ENCODE peak calls at places on chromosome 22, in seven cellular contexts. B is neuronal stem cell, T is HepG2, W is thyroid gland, Z is neural progenitor cell, O is ovary, R is PC-3. X is an unnamed sample. For H3K36me3 and H3K4me1, the result is how much of the 10 kb centered on the place peaks cover.

GRCh38 chr22:35552186-35552842 is 11.7 kb downstream of the RASD2 start:
- DNase-seq in B (peak), T (peak), W (peak), Z (peak), O (peak), R (peak), X (no peak)

GRCh38 chr22:48872271-48873260 is 955.1 kb downstream of the BRD1 start:
- DNase-seq in B (no peak), T (no peak), W (no peak), Z (no peak), O (no peak), R (no peak), X (no peak)

GRCh38 chr22:32587449-32587848 is 112.8 kb downstream of the FBXO7 start:
- DNase-seq in B (no peak), T (no peak), W (no peak), Z (no peak), O (peak), R (peak), X (no peak)

GRCh38 chr22:25572708-25573161 is 8.3 kb downstream of the GRK3 start:
- DNase-seq in B (no peak), T (no peak), W (no peak), Z (no peak), O (no peak), R (no peak), X (no peak)

GRCh38 chr22:46087816-46088277 is 62.5 kb upstream of the PPARA start:
- DNase-seq in B (no peak), T (no peak), W (peak), Z (peak), O (peak), R (no peak), X (peak)

GRCh38 chr22:22037740-22038139 is 55.2 kb upstream of the TOP3B start:
- DNase-seq in B (peak), T (peak), W (no peak), Z (peak), O (no peak), R (peak), X (no peak)

GRCh38 chr22:28002181-28002700 is 83.2 kb upstream of the PITPNB start:
- DNase-seq in B (no peak), T (no peak), W (no peak), Z (no peak), O (no peak), R (no peak), X (no peak)

GRCh38 chr22:26713823-26714449 is 56.5 kb downstream of the MIAT start:
- DNase-seq in B (no peak), T (peak), W (no peak), Z (no peak), O (no peak), R (no peak), X (no peak)

GRCh38 chr22:25347752-25348102 is 128.3 kb downstream of the CRYBB2 start:
- DNase-seq in B (no peak), T (no peak), W (no peak), Z (no peak), O (no peak), R (no peak), X (no peak)

GRCh38 chr22:48234011-48234410 is 1471.6 kb downstream of the TBC1D22A start:
- DNase-seq in B (no peak), T (no peak), W (no peak), Z (no peak), O (no peak), R (peak), X (no peak)

GRCh38 chr22:25027959-25028840 is 75.7 kb downstream of the KIAA1671 start:
- DNase-seq in B (peak), T (no peak), W (no peak), Z (peak), O (peak), R (peak), X (peak)

GRCh38 chr22:47012589-47013365 is 250.3 kb downstream of the TBC1D22A start:
- DNase-seq in B (no peak), T (peak), W (no peak), Z (no peak), O (peak), R (peak), X (peak)

GRCh38 chr22:26617251-26618199 is at the start of gene CRYBB1:
- DNase-seq in B (peak), T (no peak), W (peak), Z (peak), O (no peak), R (no peak), X (no peak)

GRCh38 chr22:44144046-44144569 is 36.6 kb upstream of the PARVG start:
- DNase-seq in B (no peak), T (no peak), W (no peak), Z (no peak), O (no peak), R (no peak), X (no peak)

GRCh38 chr22:40406063-40406890 is 35.9 kb downstream of the SGSM3 start:
- DNase-seq in B (no peak), T (no peak), W (no peak), Z (no peak), O (no peak), R (no peak), X (no peak)

GRCh38 chr22:40408718-40409612 is 38.6 kb downstream of the SGSM3 start:
- DNase-seq in B (no peak), T (no peak), W (no peak), Z (no peak), O (no peak), R (no peak), X (no peak)

GRCh38 chr22:40407021-40407761 is 36.8 kb downstream of the SGSM3 start:
- DNase-seq in B (no peak), T (no peak), W (no peak), Z (no peak), O (no peak), R (no peak), X (no peak)

GRCh38 chr22:40409613-40410113 is 39.3 kb downstream of the SGSM3 start:
- DNase-seq in B (no peak), T (no peak), W (no peak), Z (no peak), O (no peak), R (no peak), X (no peak)

GRCh38 chr22:40407831-40408717 is 37.7 kb downstream of the SGSM3 start:
- DNase-seq in B (no peak), T (no peak), W (no peak), Z (no peak), O (no peak), R (no peak), X (no peak)
- H3K36me3 ChIP-seq in B (under half), T (under half), W (half or more), Z (under half), O (under half), R (under half), X (under half)

GRCh38 chr22:29380856-29381255 is 7.5 kb downstream of the AP1B1 start:
- DNase-seq in B (no peak), T (no peak), W (no peak), Z (no peak), O (no peak), R (no peak), X (no peak)
- H3K4me1 ChIP-seq in B (under half), T (under half), W (under half), Z (under half), O (under half), R (half or more), X (half or more)

GRCh38 chr22:19456541-19456940 is 9.0 kb upstream of the C22orf39 start:
- DNase-seq in B (no peak), T (no peak), W (no peak), Z (no peak), O (no peak), R (no peak), X (no peak)

GRCh38 chr22:19455585-19456370 is 8.3 kb upstream of the C22orf39 start:
- DNase-seq in B (no peak), T (no peak), W (no peak), Z (no peak), O (no peak), R (no peak), X (no peak)

GRCh38 chr22:19455033-19455432 is 7.5 kb upstream of the C22orf39 start:
- DNase-seq in B (no peak), T (no peak), W (no peak), Z (no peak), O (no peak), R (no peak), X (no peak)

GRCh38 chr22:19453718-19454117 is 6.2 kb upstream of the C22orf39 start:
- DNase-seq in B (no peak), T (no peak), W (no peak), Z (no peak), O (peak), R (no peak), X (no peak)

DNA sequence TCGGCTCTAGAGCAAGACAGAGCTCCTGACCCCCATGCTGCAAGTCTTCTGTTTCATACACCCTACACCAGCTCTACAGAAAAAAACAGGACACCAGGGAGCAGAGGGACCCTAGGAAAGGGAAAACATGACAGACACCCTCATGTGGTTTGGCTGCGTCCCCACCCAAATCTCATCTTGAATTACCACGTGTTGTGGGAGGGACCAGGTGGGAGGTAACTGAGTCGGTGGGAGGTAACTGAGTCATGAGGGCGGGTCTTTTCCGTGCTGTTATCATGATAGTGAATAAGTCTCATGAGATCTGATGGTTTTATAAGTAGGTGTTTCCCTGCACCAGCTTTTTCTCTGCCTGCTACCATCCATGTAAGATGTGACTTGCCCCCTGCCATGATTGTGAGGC is 6.6 kb upstream of the C22orf39 start:
- DNase-seq in B (no peak), T (no peak), W (no peak), Z (no peak), O (peak), R (no peak), X (no peak)
- H3K36me3 ChIP-seq in B (under half), T (half or more), W (half or more), Z (under half), O (under half), R (under half), X (under half)

GRCh38 chr22:37294747-37295146 is 12.4 kb downstream of the CYTH4 start:
- DNase-seq in B (no peak), T (no peak), W (no peak), Z (no peak), O (no peak), R (no peak), X (no peak)

GRCh38 chr22:37291559-37292298 is 9.4 kb downstream of the CYTH4 start:
- DNase-seq in B (no peak), T (no peak), W (no peak), Z (no peak), O (no peak), R (no peak), X (no peak)

GRCh38 chr22:37293172-37293571 is 10.9 kb downstream of the CYTH4 start:
- DNase-seq in B (no peak), T (no peak), W (no peak), Z (no peak), O (no peak), R (no peak), X (no peak)

GRCh38 chr22:37290737-37291136 is 8.4 kb downstream of the CYTH4 start:
- DNase-seq in B (no peak), T (no peak), W (no peak), Z (no peak), O (no peak), R (peak), X (no peak)

DNA sequence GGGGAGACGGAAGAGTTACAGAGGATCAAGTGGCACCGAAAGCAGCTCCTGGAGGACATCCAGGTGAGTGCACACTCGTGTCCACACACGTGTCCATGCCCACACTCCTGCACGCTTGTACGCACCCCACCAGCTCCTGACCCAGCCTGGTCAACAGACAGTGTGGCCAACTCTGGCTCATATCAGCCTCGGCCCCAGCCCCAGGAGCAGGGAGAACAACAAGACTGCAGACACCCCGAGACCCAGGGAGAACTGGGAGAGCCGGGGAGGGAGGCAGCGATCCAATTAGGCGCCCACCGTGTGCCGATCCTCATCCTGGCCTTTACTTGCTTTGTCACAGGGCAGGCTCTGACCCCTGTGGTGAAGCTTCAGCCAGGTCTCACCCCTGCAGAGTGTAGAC is 10.3 kb downstream of the CYTH4 start:
- DNase-seq in B (no peak), T (no peak), W (no peak), Z (no peak), O (no peak), R (no peak), X (no peak)
- H3K4me1 ChIP-seq in B (under half), T (under half), W (under half), Z (under half), O (under half), R (under half), X (under half)

GRCh38 chr22:39474351-39474991 is 17.7 kb downstream of the MGAT3 start:
- DNase-seq in B (no peak), T (no peak), W (no peak), Z (no peak), O (no peak), R (no peak), X (peak)

GRCh38 chr22:39473856-39474255 is 17.0 kb downstream of the MGAT3 start:
- DNase-seq in B (no peak), T (no peak), W (no peak), Z (no peak), O (no peak), R (no peak), X (no peak)

GRCh38 chr22:39471421-39472141 is 14.8 kb downstream of the MGAT3 start:
- DNase-seq in B (no peak), T (no peak), W (no peak), Z (peak), O (no peak), R (no peak), X (peak)

GRCh38 chr22:39470462-39471335 is 13.9 kb downstream of the MGAT3 start:
- DNase-seq in B (no peak), T (peak), W (no peak), Z (peak), O (no peak), R (no peak), X (peak)

GRCh38 chr22:39472570-39473556 is 16.1 kb downstream of the MGAT3 start:
- DNase-seq in B (no peak), T (no peak), W (peak), Z (no peak), O (no peak), R (no peak), X (peak)
- H3K36me3 ChIP-seq in B (under half), T (under half), W (under half), Z (under half), O (under half), R (under half), X (under half)

GRCh38 chr22:37371491-37371890 is 55.8 kb downstream of the ELFN2 start:
- DNase-seq in B (no peak), T (no peak), W (no peak), Z (no peak), O (no peak), R (no peak), X (no peak)

GRCh38 chr22:37368058-37368457 is 59.2 kb downstream of the ELFN2 start:
- DNase-seq in B (no peak), T (no peak), W (no peak), Z (peak), O (no peak), R (peak), X (no peak)

GRCh38 chr22:37369536-37369935 is 57.7 kb downstream of the ELFN2 start:
- DNase-seq in B (no peak), T (no peak), W (no peak), Z (no peak), O (no peak), R (no peak), X (no peak)

GRCh38 chr22:37371911-37372310 is 55.4 kb downstream of the ELFN2 start:
- DNase-seq in B (no peak), T (no peak), W (no peak), Z (no peak), O (no peak), R (peak), X (no peak)

GRCh38 chr22:37370306-37370979 is 56.8 kb downstream of the ELFN2 start:
- DNase-seq in B (no peak), T (no peak), W (no peak), Z (no peak), O (no peak), R (no peak), X (no peak)
- H3K4me1 ChIP-seq in B (under half), T (under half), W (under half), Z (under half), O (under half), R (under half), X (under half)

DNA sequence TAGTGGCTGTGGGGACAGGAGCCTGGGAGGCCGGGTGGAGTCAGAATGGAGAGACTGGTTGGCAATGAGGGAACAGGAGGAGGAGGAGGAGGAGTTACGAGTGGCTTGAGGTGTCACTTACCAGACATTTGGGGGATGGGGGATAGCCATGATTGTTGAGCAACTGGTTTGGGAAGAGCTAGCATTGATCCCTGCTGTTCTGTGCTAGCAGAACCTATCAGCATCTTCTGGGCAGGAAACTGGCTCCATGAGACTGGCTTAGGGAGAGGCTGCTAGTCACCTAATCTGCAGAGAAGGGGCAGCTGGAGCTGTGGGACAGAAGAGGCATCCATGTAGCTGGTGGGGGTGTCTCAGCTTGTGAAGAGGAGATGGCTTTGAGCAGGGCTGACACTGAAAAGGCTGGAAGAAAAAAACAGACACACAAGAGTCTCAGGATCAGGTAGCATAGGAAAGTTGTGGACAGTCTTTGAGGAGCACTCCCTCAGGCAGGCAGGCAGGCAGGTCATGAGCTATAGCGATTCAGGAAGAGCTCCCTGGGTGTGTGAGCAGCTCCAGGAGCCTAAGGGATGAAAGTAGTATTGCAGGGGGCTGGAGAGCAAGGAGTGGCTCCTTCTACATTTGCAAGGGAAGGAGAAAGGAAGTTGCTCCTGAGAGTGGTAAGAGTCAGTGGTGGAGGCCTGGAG is 22.3 kb downstream of the PIK3IP1 start:
- DNase-seq in B (no peak), T (no peak), W (peak), Z (no peak), O (no peak), R (no peak), X (no peak)
- H3K36me3 ChIP-seq in B (under half), T (half or more), W (under half), Z (under half), O (under half), R (under half), X (under half)

DNA sequence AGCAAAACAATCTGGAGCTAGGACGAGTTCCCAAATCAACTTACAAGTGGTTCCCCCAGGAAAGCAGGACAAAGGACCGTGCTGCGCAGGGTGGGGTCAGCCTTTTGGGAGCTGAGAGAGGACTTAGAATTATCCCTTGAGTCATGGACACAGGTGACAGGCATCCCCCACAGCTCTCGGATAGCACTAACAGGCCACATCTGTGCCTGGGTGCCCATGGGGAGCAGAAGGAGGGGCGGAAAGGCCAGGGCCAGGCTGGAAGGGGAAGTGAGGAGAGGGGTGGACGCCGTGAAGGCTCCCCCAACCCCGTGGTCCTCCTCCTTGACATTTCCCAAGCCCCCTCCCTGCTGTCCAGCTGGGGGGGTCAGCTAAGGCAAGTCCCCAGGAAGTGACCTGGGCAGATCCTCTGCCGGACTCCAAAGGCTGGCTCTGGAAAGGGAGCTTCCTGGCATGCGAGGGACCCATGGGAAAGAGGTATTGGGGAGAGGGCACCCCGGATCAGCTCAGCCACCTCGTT is 31.6 kb upstream of the A4GALT start:
- DNase-seq in B (no peak), T (no peak), W (no peak), Z (peak), O (no peak), R (no peak), X (no peak)
- H3K4me1 ChIP-seq in B (under half), T (half or more), W (under half), Z (under half), O (under half), R (under half), X (under half)

GRCh38 chr22:50276143-50276542 is 6.0 kb upstream of the MAPK11 start:
- DNase-seq in B (no peak), T (peak), W (peak), Z (no peak), O (peak), R (peak), X (peak)
- H3K36me3 ChIP-seq in B (half or more), T (under half), W (half or more), Z (under half), O (under half), R (under half), X (under half)

DNA sequence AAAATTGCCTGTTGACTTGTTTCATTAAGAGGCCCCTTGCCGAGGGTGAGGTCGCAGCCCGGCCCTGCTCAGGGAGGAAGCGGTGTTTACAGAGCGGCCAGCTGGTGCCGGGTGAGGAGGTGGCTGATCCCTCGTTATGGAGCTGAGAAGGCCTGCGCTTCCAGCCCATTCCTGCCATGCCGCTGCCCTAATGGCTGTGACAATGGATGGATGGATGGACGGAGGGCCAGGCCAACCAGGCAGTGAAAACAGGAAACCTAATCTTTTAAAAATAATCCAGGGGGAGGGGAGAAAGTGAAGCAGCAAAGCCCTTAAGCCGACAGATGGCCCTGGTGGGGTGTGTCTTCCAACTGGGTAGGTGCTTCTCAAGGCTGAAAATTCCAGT is 38.5 kb downstream of the BCR start:
- DNase-seq in B (no peak), T (peak), W (peak), Z (peak), O (peak), R (no peak), X (no peak)
- H3K4me1 ChIP-seq in B (under half), T (half or more), W (half or more), Z (under half), O (under half), R (under half), X (under half)